ENCODE peak calls at places on chromosomes 6 and 20, in seven cellular contexts. L is MM.1S, E is choroid plexus epithelial cell, N is ovary, A is fibroblast of mammary gland, M is prostate gland, H is DND-41. X is an unnamed sample.

GRCh38 chr6:106509420-106510089 is 119.7 kb downstream of the RTN4IP1 start:
- DNase-seq in L (no peak), E (peak), N (no peak), A (peak), M (no peak), H (peak), X (no peak)

GRCh38 chr6:128076843-128077242 is 176.0 kb upstream of the THEMIS start:
- DNase-seq in L (no peak), E (no peak), N (no peak), A (no peak), M (no peak), H (no peak), X (no peak)

GRCh38 chr20:38338849-38339520 is 7.3 kb upstream of the LBP start:
- DNase-seq in L (no peak), E (peak), N (no peak), A (peak), M (no peak), H (no peak), X (no peak)

GRCh38 chr20:4071177-4071723 is 55.9 kb upstream of the RNF24 start:
- DNase-seq in L (no peak), E (no peak), N (no peak), A (no peak), M (no peak), H (no peak), X (no peak)

GRCh38 chr6:82365011-82365751 is 1.6 kb downstream of the TPBG start:
- DNase-seq in L (no peak), E (peak), N (peak), A (no peak), M (peak), H (no peak), X (no peak)

GRCh38 chr20:38766071-38766470 is 17.8 kb downstream of the ACTR5 start:
- DNase-seq in L (no peak), E (peak), N (no peak), A (no peak), M (no peak), H (no peak), X (no peak)

GRCh38 chr20:46087161-46087560 is 2.6 kb downstream of the NCOA5 start:
- DNase-seq in L (no peak), E (peak), N (no peak), A (peak), M (no peak), H (no peak), X (no peak)

GRCh38 chr6:64280569-64280968 is 645.0 kb downstream of the PHF3 start:
- DNase-seq in L (peak), E (peak), N (no peak), A (peak), M (no peak), H (no peak), X (no peak)

GRCh38 chr20:1633535-1633934 is 13.7 kb upstream of the SIRPB1 start:
- DNase-seq in L (no peak), E (peak), N (no peak), A (no peak), M (no peak), H (no peak), X (no peak)

GRCh38 chr6:128657181-128657580 is 136.8 kb upstream of the PTPRK start:
- DNase-seq in L (no peak), E (peak), N (no peak), A (no peak), M (no peak), H (no peak), X (no peak)

GRCh38 chr6:164208371-164208770 is 793.9 kb downstream of the QKI start:
- DNase-seq in L (no peak), E (no peak), N (no peak), A (no peak), M (no peak), H (no peak), X (no peak)

GRCh38 chr20:50304501-50304856 is 113.8 kb downstream of the CEBPB start:
- DNase-seq in L (no peak), E (peak), N (peak), A (peak), M (no peak), H (no peak), X (no peak)

GRCh38 chr6:161227004-161227950 is 46.6 kb downstream of the AGPAT4 start:
- DNase-seq in L (no peak), E (peak), N (no peak), A (peak), M (no peak), H (no peak), X (no peak)

GRCh38 chr6:85343428-85343827 is 106.5 kb upstream of the NT5E start:
- DNase-seq in L (no peak), E (no peak), N (no peak), A (no peak), M (no peak), H (no peak), X (no peak)

GRCh38 chr20:44651507-44652373 is at the start of gene ADA:
- DNase-seq in L (peak), E (peak), N (peak), A (peak), M (peak), H (peak), X (no peak)

GRCh38 chr6:125197795-125198269 is 44.3 kb downstream of the TPD52L1 start:
- DNase-seq in L (no peak), E (peak), N (peak), A (peak), M (peak), H (no peak), X (no peak)

GRCh38 chr20:62571667-62572344 is 70.5 kb upstream of the SLCO4A1 start:
- DNase-seq in L (no peak), E (no peak), N (no peak), A (no peak), M (no peak), H (peak), X (no peak)

GRCh38 chr20:53652090-53652858 is 58.6 kb upstream of the ZNF217 start:
- DNase-seq in L (peak), E (peak), N (no peak), A (peak), M (no peak), H (no peak), X (no peak)

GRCh38 chr6:15769471-15770088 is 106.8 kb upstream of the DTNBP1 start:
- DNase-seq in L (no peak), E (peak), N (no peak), A (no peak), M (no peak), H (no peak), X (no peak)

GRCh38 chr6:149766156-149766768 is 16.7 kb downstream of the PCMT1 start:
- DNase-seq in L (no peak), E (peak), N (no peak), A (peak), M (peak), H (no peak), X (peak)

GRCh38 chr6:147711511-147711910 is 203.0 kb downstream of the SAMD5 start:
- DNase-seq in L (no peak), E (no peak), N (no peak), A (no peak), M (no peak), H (no peak), X (peak)

GRCh38 chr6:36029464-36029863 is 1.9 kb downstream of the MAPK14 start:
- DNase-seq in L (no peak), E (peak), N (no peak), A (peak), M (peak), H (no peak), X (no peak)

GRCh38 chr6:56955171-56956155 is 556 bp downstream of the BEND6 start:
- DNase-seq in L (peak), E (peak), N (peak), A (peak), M (peak), H (peak), X (no peak)

GRCh38 chr20:62186887-62187866 is 4.3 kb downstream of the MTG2 start:
- DNase-seq in L (no peak), E (peak), N (no peak), A (peak), M (no peak), H (no peak), X (no peak)

GRCh38 chr20:37259865-37260264 is 1.7 kb downstream of the GHRH start:
- DNase-seq in L (no peak), E (no peak), N (no peak), A (no peak), M (no peak), H (no peak), X (no peak)

GRCh38 chr6:89180971-89181370 is 35.1 kb downstream of the PM20D2 start:
- DNase-seq in L (no peak), E (no peak), N (no peak), A (no peak), M (no peak), H (no peak), X (no peak)

GRCh38 chr6:35718354-35718695 is 18.5 kb upstream of the ARMC12 start:
- DNase-seq in L (no peak), E (no peak), N (no peak), A (no peak), M (no peak), H (no peak), X (no peak)

GRCh38 chr6:57265755-57266221 is 43.7 kb upstream of the RAB23 start:
- DNase-seq in L (peak), E (peak), N (no peak), A (peak), M (no peak), H (no peak), X (no peak)

GRCh38 chr6:37696841-37697735 is 595 bp downstream of the MDGA1 start:
- DNase-seq in L (peak), E (peak), N (peak), A (no peak), M (no peak), H (peak), X (no peak)

GRCh38 chr6:165059032-165059431 is 250.4 kb downstream of the C6orf118 start:
- DNase-seq in L (no peak), E (peak), N (no peak), A (no peak), M (no peak), H (no peak), X (no peak)

DNA sequence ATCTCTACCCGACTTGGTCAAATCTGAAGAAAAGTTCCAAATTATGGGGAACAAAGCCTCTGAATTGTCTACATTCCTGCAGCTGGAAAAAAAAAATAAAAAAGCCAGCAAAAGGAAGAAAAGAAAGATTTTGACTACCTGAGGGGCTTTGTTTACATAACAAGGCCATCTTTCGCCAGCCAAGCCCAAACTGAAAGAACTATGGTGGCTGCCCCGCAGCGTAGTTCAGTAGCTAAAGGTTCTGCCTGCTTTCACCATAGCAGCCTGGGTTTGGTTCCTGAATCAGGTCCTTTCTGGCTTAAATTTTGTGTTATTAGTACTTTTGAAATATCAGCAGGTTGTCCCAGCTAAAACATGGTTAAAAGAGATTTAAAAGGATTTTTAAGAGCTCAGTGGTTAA is 35.4 kb downstream of the ZNF133 start:
- DNase-seq in L (no peak), E (no peak), N (no peak), A (no peak), M (no peak), H (no peak), X (no peak)
- TF ChIP-seq CTCF in L (no peak), E (no peak), N (no peak), A (no peak), M (no peak), H (no peak), X (no peak)

GRCh38 chr6:30002871-30003270 is 58.2 kb upstream of the POLR1H start:
- DNase-seq in L (no peak), E (no peak), N (no peak), A (peak), M (no peak), H (no peak), X (peak)

GRCh38 chr6:30009113-30009512 is 52.0 kb upstream of the POLR1H start:
- DNase-seq in L (no peak), E (no peak), N (no peak), A (no peak), M (no peak), H (no peak), X (no peak)

GRCh38 chr6:30006170-30007131 is 54.6 kb upstream of the POLR1H start:
- DNase-seq in L (no peak), E (peak), N (peak), A (no peak), M (peak), H (no peak), X (no peak)

GRCh38 chr6:30005482-30005881 is 55.6 kb upstream of the POLR1H start:
- DNase-seq in L (no peak), E (no peak), N (no peak), A (no peak), M (no peak), H (no peak), X (no peak)

DNA sequence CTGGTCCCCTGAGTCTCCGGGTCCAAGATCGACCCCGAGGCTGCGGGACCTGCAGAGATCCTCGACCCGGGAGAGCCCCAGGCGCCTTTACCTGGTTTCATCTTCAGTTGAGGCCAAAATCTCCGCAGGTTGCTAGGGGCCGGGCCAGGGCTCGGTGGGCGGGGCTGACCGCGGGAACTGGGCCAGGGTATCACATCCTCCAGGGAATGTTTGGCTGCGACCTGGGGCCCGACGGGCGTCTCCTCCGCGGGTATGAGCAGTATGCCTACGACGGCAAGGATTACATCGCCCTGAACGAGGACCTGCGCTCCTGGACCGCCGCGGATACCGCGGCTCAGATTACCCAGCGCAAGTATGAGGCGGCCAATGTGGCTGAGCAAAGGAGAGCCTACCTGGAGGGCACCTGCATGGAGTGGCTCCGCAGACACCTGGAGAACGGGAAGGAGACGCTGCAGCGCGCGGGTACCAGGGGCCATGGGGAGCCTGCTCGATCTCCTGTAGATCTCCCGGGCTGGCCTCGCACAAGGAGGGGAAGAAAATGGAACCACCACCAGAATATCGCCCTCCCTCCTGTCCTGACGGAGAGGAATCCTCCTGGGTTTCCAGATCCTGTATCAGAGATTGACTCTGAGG is 53.8 kb upstream of the POLR1H start:
- DNase-seq in L (no peak), E (no peak), N (peak), A (no peak), M (peak), H (no peak), X (no peak)
- H3K4me3 ChIP-seq in L (no peak), E (peak), N (peak), A (no peak), M (peak), H (no peak), X (no peak)

DNA sequence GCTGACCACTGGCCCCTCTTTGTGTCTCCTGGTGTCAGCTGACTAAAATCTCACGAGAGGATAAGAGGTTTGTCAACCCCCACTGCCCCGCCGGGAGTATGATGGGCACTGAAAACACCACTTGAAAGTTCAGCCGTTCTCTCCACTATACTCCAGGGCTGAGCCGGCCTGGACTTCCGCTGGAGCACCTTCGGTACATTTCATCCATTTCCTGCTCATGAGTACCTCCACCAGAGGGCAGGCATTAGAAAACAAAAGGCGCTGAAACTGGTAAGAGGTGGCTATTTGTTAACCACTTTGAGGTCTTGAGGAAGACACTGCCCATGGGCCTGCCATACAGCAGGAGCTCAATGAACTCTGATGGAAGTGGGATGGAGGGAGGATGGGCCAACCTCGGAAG is 17.9 kb upstream of the ANKRD60 start:
- DNase-seq in L (no peak), E (peak), N (no peak), A (no peak), M (no peak), H (no peak), X (no peak)
- TF ChIP-seq CTCF in L (no peak), E (peak), N (no peak), A (peak), M (no peak), H (peak), X (peak)

DNA sequence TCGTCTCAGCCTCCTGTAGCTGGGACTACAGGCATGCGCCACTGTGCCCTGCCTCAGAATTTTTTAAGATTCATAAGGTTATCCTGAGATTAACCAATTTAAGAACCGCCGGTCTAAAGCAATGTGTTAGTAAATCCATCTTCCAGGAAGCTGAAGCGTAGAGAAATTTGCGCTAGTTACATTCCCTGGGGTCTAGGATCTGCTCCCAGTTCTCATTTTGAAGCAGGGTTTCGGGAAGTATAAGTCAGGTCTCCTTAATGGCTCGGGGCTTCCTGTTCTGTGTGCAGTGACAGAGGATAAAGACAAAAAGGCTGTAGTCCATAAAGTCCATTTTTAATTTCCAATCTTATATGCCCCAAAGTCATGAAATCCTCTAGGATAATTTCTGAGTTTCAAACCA is 326.3 kb downstream of the PRL start:
- DNase-seq in L (no peak), E (no peak), N (no peak), A (no peak), M (no peak), H (no peak), X (no peak)
- H3K4me3 ChIP-seq in L (no peak), E (no peak), N (no peak), A (no peak), M (no peak), H (no peak), X (no peak)

DNA sequence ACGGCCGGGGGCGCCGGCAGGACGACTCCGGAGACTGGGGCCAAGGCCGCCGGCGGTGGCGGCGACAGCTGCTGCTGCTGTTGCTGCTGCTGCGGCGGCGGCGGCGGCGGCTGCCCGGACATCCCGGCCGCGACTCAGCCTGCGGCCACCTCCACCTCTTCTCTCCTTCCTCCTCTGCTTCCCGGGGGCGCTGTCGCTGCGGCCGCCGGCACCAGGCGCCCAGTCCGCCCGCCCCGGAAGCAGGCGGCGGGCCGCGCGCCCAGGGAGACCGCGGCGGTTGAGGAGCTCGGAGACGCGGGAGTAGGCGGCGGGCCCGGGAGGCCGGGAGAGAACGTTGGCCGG is 280 bp downstream of the RANBP9 start:
- DNase-seq in L (no peak), E (no peak), N (no peak), A (no peak), M (no peak), H (no peak), X (no peak)
- TF ChIP-seq CTCF in L (no peak), E (peak), N (peak), A (no peak), M (no peak), H (peak), X (peak)

GRCh38 chr6:148761532-148761951 is 14.7 kb downstream of the UST start:
- DNase-seq in L (no peak), E (peak), N (no peak), A (peak), M (no peak), H (peak), X (no peak)
- H3K4me3 ChIP-seq in L (no peak), E (peak), N (peak), A (no peak), M (no peak), H (peak), X (peak)

DNA sequence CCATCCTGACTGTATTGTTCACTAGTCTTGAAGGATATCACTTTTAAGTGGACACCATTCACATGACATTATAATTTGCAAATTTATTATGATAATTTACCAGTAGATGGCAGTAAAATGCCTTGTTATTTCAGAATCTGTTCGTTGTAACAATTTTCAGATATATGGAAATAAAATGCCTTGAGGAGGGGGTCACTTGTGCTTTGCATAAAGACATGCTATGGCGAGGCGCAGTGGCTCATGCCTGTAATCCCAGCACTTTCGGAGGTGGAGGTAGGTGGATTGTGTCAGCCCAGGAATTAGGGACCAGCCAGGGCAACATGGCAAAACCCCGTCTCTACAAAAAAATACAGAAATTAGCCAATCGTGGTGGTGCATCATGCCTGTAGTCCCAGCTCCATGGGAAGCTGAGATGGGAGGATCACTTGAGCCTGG is 9.0 kb upstream of the NCOA6 start:
- DNase-seq in L (peak), E (peak), N (no peak), A (peak), M (no peak), H (no peak), X (peak)
- TF ChIP-seq CTCF in L (peak), E (peak), N (peak), A (peak), M (peak), H (peak), X (no peak)